ENCODE peak calls at places on chromosome 1, in four cellular contexts. X is NCI-H345, H is aorta, R is activated gamma-delta T cell treated with Interleukin-2 at 50 U/mL for 16 hours. L is an unnamed sample.

GRCh38 chr1:160078392-160079195 is 2.7 kb upstream of the KCNJ9 start:
- DNase-seq in R (peak; percentile 45), H (no peak), X (no peak), L (no peak)

GRCh38 chr1:2135425-2135824 is 59.1 kb downstream of the FAAP20 start:
- DNase-seq in R (no peak), X (peak; percentile 3), H (peak; percentile 89), L (peak; percentile 91)

GRCh38 chr1:202578001-202578500 is 132.2 kb downstream of the SYT2 start:
- DNase-seq in H (no peak), X (no peak), R (no peak), L (no peak)

GRCh38 chr1:174131032-174131638 is 28.2 kb upstream of the RABGAP1L start:
- DNase-seq in R (no peak), X (no peak), H (no peak), L (no peak)

GRCh38 chr1:183517401-183517800 is 45.1 kb downstream of the SMG7 start:
- DNase-seq in H (no peak), R (no peak), X (no peak), L (no peak)

GRCh38 chr1:54585181-54586066 is 37.4 kb downstream of the ACOT11 start:
- DNase-seq in H (no peak), X (no peak), R (no peak), L (no peak)

GRCh38 chr1:89692601-89693503 is 59.9 kb downstream of the LRRC8C start:
- DNase-seq in X (no peak), H (no peak), R (no peak), L (no peak)

GRCh38 chr1:59072017-59072947 is 224.6 kb upstream of the FGGY start:
- DNase-seq in H (no peak), X (peak; percentile 73), R (peak; percentile 13), L (no peak)

GRCh38 chr1:165476776-165477175 is 31.9 kb upstream of the RXRG start:
- DNase-seq in H (no peak), X (no peak), R (no peak), L (no peak)

GRCh38 chr1:233034845-233035244 is 84.4 kb downstream of the NTPCR start:
- DNase-seq in H (no peak), R (no peak), X (no peak), L (no peak)

GRCh38 chr1:7702365-7702764 is 68.7 kb upstream of the VAMP3 start:
- DNase-seq in H (no peak), X (peak; percentile 87), R (no peak), L (no peak)

L was measured in lower lobe of right lung.